ENCODE peak calls at places on chromosomes 3 and 15, in five cellular contexts. H is HEK293T, P is H1, U is NT2/D1, X is HepG2. L is an unnamed sample.

GRCh38 chr3:195441971-195442572 is 748 bp downstream of the ACAP2 start:
- DNase-seq in U (no peak), P (peak; percentile 51), X (no peak), H (peak; percentile 13), L (no peak)

GRCh38 chr3:1963896-1964295 is 134.8 kb upstream of the CNTN4 start:
- DNase-seq in P (no peak), U (no peak), H (no peak), X (no peak), L (no peak)

GRCh38 chr3:64150527-64151238 is 74.6 kb downstream of the PRICKLE2 start:
- DNase-seq in U (no peak), H (peak; percentile 39), P (no peak), X (peak; percentile 68), L (no peak)

GRCh38 chr3:44721231-44722102 is 8.0 kb upstream of the ZNF501 start:
- DNase-seq in P (no peak), U (no peak), X (no peak), H (no peak), L (no peak)

GRCh38 chr3:46862689-46863020 is 589 bp downstream of the MYL3 start:
- DNase-seq in H (no peak), P (no peak), U (no peak), X (no peak), L (no peak)

GRCh38 chr15:62475595-62475994 is 310.5 kb upstream of the C2CD4B start:
- DNase-seq in P (no peak), H (no peak), U (no peak), X (no peak), L (no peak)

GRCh38 chr15:64461577-64462162 is 1.3 kb downstream of the ZNF609 start:
- DNase-seq in U (no peak), X (peak; percentile 6), P (no peak), H (peak; percentile 10), L (no peak)

GRCh38 chr15:74642328-74642723 is 26.7 kb downstream of the CLK3 start:
- DNase-seq in H (no peak), U (no peak), X (no peak), P (no peak), L (no peak)

GRCh38 chr3:151774235-151774634 is 39.7 kb upstream of the AADAC start:
- DNase-seq in H (no peak), P (no peak), U (no peak), X (no peak), L (no peak)

GRCh38 chr3:73637042-73637441 is 12.3 kb upstream of the PDZRN3 start:
- DNase-seq in P (no peak), X (no peak), H (no peak), U (no peak), L (no peak)

GRCh38 chr3:132561003-132561402 is 36.1 kb upstream of the ACKR4 start:
- DNase-seq in H (no peak), P (no peak), X (no peak), U (no peak), L (no peak)

GRCh38 chr15:87959658-87960057 is 296.9 kb downstream of the NTRK3 start:
- DNase-seq in U (no peak), P (no peak), H (no peak), X (no peak), L (no peak)

GRCh38 chr15:34820110-34820509 is 24.8 kb upstream of the ACTC1 start:
- DNase-seq in H (no peak), P (no peak), U (no peak), X (no peak), L (no peak)

GRCh38 chr3:184040010-184040409 is 8.5 kb downstream of the HTR3D start:
- DNase-seq in P (peak; percentile 51), U (no peak), H (peak; percentile 31), X (peak; percentile 38), L (no peak)

GRCh38 chr3:46284981-46285683 is 42.9 kb downstream of the CCR3 start:
- DNase-seq in X (no peak), U (no peak), H (no peak), P (no peak), L (no peak)

GRCh38 chr3:13332158-13332557 is 88.0 kb downstream of the NUP210 start:
- DNase-seq in U (no peak), X (no peak), P (no peak), H (no peak), L (peak; percentile 93)

GRCh38 chr15:85730001-85730820 is 64.5 kb downstream of the KLHL25 start:
- DNase-seq in X (peak; percentile 53), H (peak; percentile 72), U (peak; percentile 51), P (no peak), L (no peak)

GRCh38 chr3:134883697-134884385 is 88.8 kb downstream of the EPHB1 start:
- DNase-seq in P (no peak), X (no peak), H (no peak), U (no peak), L (no peak)

GRCh38 chr3:163490119-163490518 is 1588.2 kb downstream of the SI start:
- DNase-seq in U (peak; percentile 40), P (peak; percentile 72), X (peak; percentile 57), H (peak; percentile 33), L (no peak)

GRCh38 chr3:195868336-195868865 is 40.0 kb downstream of the TNK2 start:
- DNase-seq in H (no peak), U (no peak), P (no peak), X (no peak), L (no peak)

GRCh38 chr15:31250033-31250432 is 76.6 kb upstream of the KLF13 start:
- DNase-seq in P (no peak), U (no peak), X (no peak), H (no peak), L (no peak)

GRCh38 chr3:66763294-66763693 is 234.8 kb upstream of the KBTBD8 start:
- DNase-seq in P (no peak), U (no peak), X (no peak), H (no peak), L (no peak)

GRCh38 chr3:71031914-71032521 is 551.5 kb downstream of the FOXP1 start:
- DNase-seq in X (no peak), P (no peak), H (no peak), U (no peak), L (no peak)

GRCh38 chr3:121707531-121708273 is 41.8 kb downstream of the GOLGB1 start:
- DNase-seq in H (no peak), X (no peak), P (no peak), U (no peak), L (no peak)

GRCh38 chr3:28334552-28334951 is 14.0 kb upstream of the ZCWPW2 start:
- DNase-seq in H (no peak), X (no peak), P (no peak), U (no peak), L (no peak)

GRCh38 chr3:108091498-108092259 is 848 bp upstream of the CD47 start:
- DNase-seq in H (no peak), X (no peak), P (peak; percentile 67), U (no peak), L (no peak)

GRCh38 chr3:45914362-45915077 is 28.2 kb downstream of the CCR9 start:
- DNase-seq in H (no peak), U (no peak), P (no peak), X (no peak), L (no peak)

GRCh38 chr3:169772951-169773816 is at the start of gene MYNN:
- DNase-seq in P (peak; percentile 93), U (peak; percentile 82), H (peak; percentile 74), X (peak; percentile 81), L (peak; percentile 63)

GRCh38 chr15:31435256-31435781 is 108.7 kb downstream of the KLF13 start:
- DNase-seq in P (peak; percentile 73), X (peak; percentile 75), H (peak; percentile 54), U (peak; percentile 56), L (peak; percentile 87)

GRCh38 chr15:45510758-45511280 is 11.7 kb downstream of the SLC30A4 start:
- DNase-seq in P (no peak), H (no peak), X (no peak), U (no peak), L (no peak)

GRCh38 chr3:126487151-126487771 is 11.6 kb upstream of the ZXDC start:
- DNase-seq in X (peak; percentile 58), U (peak; percentile 27), P (no peak), H (no peak), L (no peak)

GRCh38 chr3:51637144-51637940 is 33.7 kb upstream of the TEX264 start:
- DNase-seq in P (no peak), H (no peak), U (no peak), X (no peak), L (no peak)
- TF ChIP-seq SUZ12 in P (no peak), H (no peak), U (no peak), X (no peak), L (no peak)

DNA sequence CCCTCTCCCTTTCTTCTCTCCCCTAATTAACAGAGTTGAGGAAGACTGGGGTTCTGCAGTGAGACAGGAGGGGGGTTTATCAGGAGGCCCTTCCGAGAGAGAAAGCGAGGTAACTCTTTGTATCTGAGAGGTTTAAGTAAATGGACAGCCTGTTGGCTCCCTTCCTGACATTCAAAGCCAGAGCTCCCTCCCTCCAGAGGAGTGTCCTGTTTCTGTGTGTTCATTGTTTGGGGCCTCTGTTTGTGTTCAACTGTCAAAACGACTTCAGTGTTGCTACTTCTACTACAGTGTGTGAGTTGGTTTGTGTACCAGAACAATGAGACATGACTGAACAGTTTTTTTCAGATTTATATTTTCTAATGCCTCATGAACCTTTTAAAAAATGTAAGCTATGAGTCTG is 382.8 kb upstream of the RARB start:
- DNase-seq in H (no peak), X (no peak), U (no peak), P (no peak), L (no peak)
- TF ChIP-seq SUZ12 in H (no peak), X (no peak), U (no peak), P (no peak), L (no peak)

DNA sequence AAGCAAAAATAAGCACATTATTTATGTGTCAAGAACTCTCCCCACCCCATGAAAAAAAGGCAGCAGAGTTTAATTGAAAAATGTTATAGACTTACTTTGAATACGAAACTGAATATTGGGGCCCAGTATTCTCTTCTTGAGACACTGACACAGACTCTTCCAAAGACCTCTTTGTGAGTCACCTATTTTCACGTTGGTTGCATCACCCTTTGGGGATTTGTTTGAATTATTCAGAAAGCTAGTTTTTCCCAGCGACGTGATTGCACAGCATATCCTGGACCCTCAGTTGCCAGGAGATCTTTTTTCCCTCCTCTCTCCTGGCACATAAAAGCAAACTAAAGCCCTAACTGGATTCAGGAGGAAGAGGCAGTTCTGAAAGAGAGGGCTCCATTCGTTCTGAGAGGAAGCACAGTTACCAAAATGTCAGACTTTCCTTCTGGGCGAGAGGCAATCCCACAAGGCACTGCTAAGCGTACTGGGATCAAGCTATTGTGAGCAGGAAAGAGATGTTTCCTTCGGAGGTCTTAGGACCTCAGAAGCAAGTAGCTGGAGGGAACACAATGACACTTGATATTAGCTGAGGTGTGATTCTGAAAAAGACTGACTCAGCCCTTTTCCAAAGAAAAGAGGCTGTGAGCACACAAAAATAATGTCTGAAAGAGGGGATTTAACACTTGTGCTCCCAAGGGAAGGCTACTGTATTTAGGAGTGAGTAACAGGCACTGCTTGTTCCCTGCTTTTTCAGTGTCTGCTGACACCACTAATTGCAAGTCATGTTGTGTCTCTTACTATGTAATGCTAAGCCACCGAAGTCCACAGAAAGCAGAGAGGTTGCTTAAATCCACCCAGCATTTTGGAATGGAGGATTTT is 65.8 kb upstream of the CADPS start:
- DNase-seq in X (no peak), H (no peak), P (no peak), U (no peak), L (no peak)
- TF ChIP-seq SUZ12 in X (no peak), H (no peak), P (no peak), U (no peak), L (no peak)

DNA sequence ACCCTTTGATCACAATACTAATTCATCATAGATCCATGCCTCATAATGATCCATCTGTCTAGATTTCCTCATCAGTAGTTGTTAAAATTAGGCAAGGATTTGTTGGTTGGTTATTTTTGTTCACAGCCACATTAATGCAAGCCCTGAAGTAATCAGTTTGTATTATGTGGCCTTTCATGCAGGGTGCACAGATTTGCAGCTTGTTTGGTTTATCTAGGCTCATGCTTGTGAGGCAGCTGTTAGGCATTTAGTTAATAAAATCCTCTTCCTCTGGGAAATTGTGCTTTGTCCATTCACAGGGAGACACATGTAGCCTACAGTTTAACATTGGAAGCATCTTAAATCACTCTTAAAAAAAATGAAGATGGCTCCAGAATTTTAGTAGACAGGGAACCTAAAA is 162.8 kb upstream of the ZNF385D start:
- DNase-seq in X (no peak), U (no peak), H (no peak), P (no peak), L (no peak)
- TF ChIP-seq SUZ12 in X (no peak), U (no peak), H (no peak), P (no peak), L (no peak)

L was measured in GM12878.